ENCODE peak calls at places on chromosomes 12 and 14, in seven cellular contexts. V, B, E, D, T, L and H are unnamed samples.
A peak's percentile ranks its signal among the peaks of the same experiment; 100 is the strongest.

GRCh38 chr12:94458882-94459772 is 540 bp downstream of the CEP83 start:
- DNase-seq in V (no peak), B (no peak), E (peak; percentile 27), D (no peak), T (peak; percentile 55), L (no peak), H (peak; percentile 49)

GRCh38 chr14:90677484-90678045 is 138.7 kb downstream of the TTC7B start:
- DNase-seq in V (no peak), B (no peak), E (peak; percentile 12), D (no peak), T (peak; percentile 71), L (no peak), H (peak; percentile 78)

GRCh38 chr12:127964717-127965116 is 302.3 kb upstream of the TMEM132C start:
- DNase-seq in V (no peak), B (no peak), E (peak; percentile 77), D (no peak), T (peak; percentile 35), L (no peak), H (peak; percentile 9)

GRCh38 chr14:74507796-74508195 is 14.2 kb downstream of the ISCA2 start:
- DNase-seq in V (no peak), B (no peak), E (no peak), D (no peak), T (no peak), L (no peak), H (no peak)

GRCh38 chr14:51677276-51677675 is 25.6 kb downstream of the FRMD6 start:
- DNase-seq in V (no peak), B (no peak), E (no peak), D (no peak), T (peak; percentile 74), L (no peak), H (peak; percentile 58)

GRCh38 chr12:59928416-59928815 is 332.6 kb downstream of the SLC16A7 start:
- DNase-seq in V (no peak), B (no peak), E (no peak), D (no peak), T (no peak), L (no peak), H (no peak)

GRCh38 chr12:112979281-112979680 is 962 bp downstream of the OAS2 start:
- DNase-seq in V (peak; percentile 19), B (no peak), E (no peak), D (no peak), T (no peak), L (no peak), H (no peak)

GRCh38 chr12:89453121-89453520 is 71.5 kb downstream of the GALNT4 start:
- DNase-seq in V (no peak), B (no peak), E (no peak), D (no peak), T (no peak), L (no peak), H (no peak)

GRCh38 chr12:4586500-4586899 is 24.5 kb downstream of the DYRK4 start:
- DNase-seq in V (no peak), B (no peak), E (no peak), D (no peak), T (no peak), L (no peak), H (no peak)

GRCh38 chr12:121010860-121011259 is 5.4 kb downstream of the C12orf43 start:
- DNase-seq in V (no peak), B (no peak), E (no peak), D (no peak), T (no peak), L (no peak), H (no peak)

GRCh38 chr14:100523536-100524025 is 63.6 kb downstream of the BEGAIN start:
- DNase-seq in V (no peak), B (no peak), E (no peak), D (peak; percentile 20), T (no peak), L (peak; percentile 62), H (no peak)

GRCh38 chr14:100525615-100526014 is 61.6 kb downstream of the BEGAIN start:
- DNase-seq in V (no peak), B (no peak), E (no peak), D (no peak), T (no peak), L (peak; percentile 80), H (no peak)

GRCh38 chr14:100526057-100526456 is 61.2 kb downstream of the BEGAIN start:
- DNase-seq in V (no peak), B (no peak), E (no peak), D (no peak), T (no peak), L (peak; percentile 62), H (no peak)

GRCh38 chr14:100524233-100524932 is 62.8 kb downstream of the BEGAIN start:
- DNase-seq in V (no peak), B (no peak), E (no peak), D (peak; percentile 19), T (no peak), L (no peak), H (no peak)

GRCh38 chr14:100524933-100525243 is 62.3 kb downstream of the BEGAIN start:
- DNase-seq in V (peak; percentile 16), B (no peak), E (peak; percentile 20), D (peak; percentile 57), T (peak; percentile 44), L (no peak), H (no peak)
- TF ChIP-seq CTCF in V (peak; percentile 55), B (no peak), E (peak; percentile 74), D (peak; percentile 82), T (peak; percentile 64), L (peak; percentile 71), H (no peak)

DNA sequence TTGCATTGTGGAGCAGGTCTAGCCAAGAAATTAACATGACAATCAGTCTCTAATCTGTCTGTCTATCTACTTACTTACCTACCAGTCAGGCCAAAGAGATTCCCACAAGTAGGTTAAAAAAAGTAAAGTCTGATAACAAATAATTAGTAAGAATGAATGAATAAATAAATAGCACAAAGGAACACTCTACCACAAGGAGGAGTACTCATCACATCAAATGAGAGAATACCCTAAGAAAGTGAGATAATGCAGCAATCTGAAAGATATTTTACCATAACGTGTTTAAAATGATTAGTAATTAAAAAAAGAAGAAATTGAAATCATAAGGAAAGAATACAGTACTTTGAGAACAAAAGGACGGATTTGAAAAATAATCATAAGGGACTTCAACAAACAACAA is 187.2 kb downstream of the SYNE2 start:
- DNase-seq in V (no peak), B (no peak), E (no peak), D (no peak), T (peak; percentile 60), L (no peak), H (peak; percentile 35)
- TF ChIP-seq CTCF in V (no peak), B (peak; percentile 30), E (no peak), D (peak; percentile 45), T (peak; percentile 53), L (peak; percentile 82), H (peak; percentile 32)

GRCh38 chr14:52729925-52730707 is at the start of gene STYX:
- DNase-seq in V (peak; percentile 98), B (peak; percentile 98), E (peak; percentile 98), D (peak; percentile 100), T (peak; percentile 99), L (peak; percentile 99), H (peak; percentile 98)
- TF ChIP-seq CTCF in V (no peak), B (peak; percentile 29), E (no peak), D (no peak), T (no peak), L (peak; percentile 54), H (no peak)

GRCh38 chr14:104223101-104223809 is 84.9 kb downstream of the KIF26A start:
- DNase-seq in V (no peak), B (no peak), E (no peak), D (no peak), T (peak; percentile 50), L (peak; percentile 66), H (no peak)

GRCh38 chr14:104226421-104227385 is 88.3 kb downstream of the KIF26A start:
- DNase-seq in V (no peak), B (no peak), E (no peak), D (no peak), T (no peak), L (peak; percentile 77), H (no peak)

GRCh38 chr14:104223810-104224515 is 85.6 kb downstream of the KIF26A start:
- DNase-seq in V (no peak), B (no peak), E (no peak), D (no peak), T (no peak), L (peak; percentile 60), H (no peak)

GRCh38 chr14:104222396-104223036 is 84.1 kb downstream of the KIF26A start:
- DNase-seq in V (no peak), B (no peak), E (no peak), D (no peak), T (no peak), L (peak; percentile 68), H (no peak)

GRCh38 chr14:104224516-104225281 is 86.3 kb downstream of the KIF26A start:
- DNase-seq in V (no peak), B (no peak), E (no peak), D (peak; percentile 66), T (peak; percentile 13), L (peak; percentile 84), H (no peak)
- TF ChIP-seq CTCF in V (peak; percentile 21), B (no peak), E (peak; percentile 12), D (peak; percentile 81), T (peak; percentile 56), L (peak; percentile 60), H (peak; percentile 8)